ENCODE peak calls at places on chromosome 7, in four cellular contexts. One of them, this sample, is unnamed.

GRCh38 chr7:129950191-129950940 is 2.4 kb downstream of the UBE2H start:
- DNase-seq in fibroblast of the aortic adventitia: peak
- DNase-seq in kidney epithelial cell: no peak
- DNase-seq in esophagus squamous epithelium: no peak
- DNase-seq in this sample: peak

GRCh38 chr7:26910221-26910620 is 45.8 kb upstream of the SKAP2 start:
- DNase-seq in fibroblast of the aortic adventitia: no peak
- DNase-seq in kidney epithelial cell: peak
- DNase-seq in esophagus squamous epithelium: no peak
- DNase-seq in this sample: peak

GRCh38 chr7:150344299-150344698 is 2.9 kb upstream of the RARRES2 start:
- DNase-seq in fibroblast of the aortic adventitia: no peak
- DNase-seq in kidney epithelial cell: no peak
- DNase-seq in esophagus squamous epithelium: no peak
- DNase-seq in this sample: no peak

GRCh38 chr7:29113384-29114102 is 32.8 kb downstream of the CPVL start:
- DNase-seq in fibroblast of the aortic adventitia: peak
- DNase-seq in kidney epithelial cell: peak
- DNase-seq in esophagus squamous epithelium: no peak
- DNase-seq in this sample: peak

GRCh38 chr7:116315293-116315692 is 105.0 kb downstream of the TES start:
- DNase-seq in fibroblast of the aortic adventitia: no peak
- DNase-seq in kidney epithelial cell: peak
- DNase-seq in esophagus squamous epithelium: no peak
- DNase-seq in this sample: peak

GRCh38 chr7:134350682-134351081 is 34.0 kb upstream of the SLC35B4 start:
- DNase-seq in fibroblast of the aortic adventitia: no peak
- DNase-seq in kidney epithelial cell: no peak
- DNase-seq in esophagus squamous epithelium: no peak
- DNase-seq in this sample: no peak

GRCh38 chr7:12770227-12770975 is 83.0 kb downstream of the ARL4A start:
- DNase-seq in fibroblast of the aortic adventitia: peak
- DNase-seq in kidney epithelial cell: no peak
- DNase-seq in esophagus squamous epithelium: no peak
- DNase-seq in this sample: peak

GRCh38 chr7:75601539-75601938 is 109.4 kb downstream of the SPDYE5 start:
- DNase-seq in fibroblast of the aortic adventitia: no peak
- DNase-seq in kidney epithelial cell: no peak
- DNase-seq in esophagus squamous epithelium: no peak
- DNase-seq in this sample: no peak

GRCh38 chr7:23026164-23026563 is 12.2 kb upstream of the HYCC1 start:
- DNase-seq in fibroblast of the aortic adventitia: no peak
- DNase-seq in kidney epithelial cell: no peak
- DNase-seq in esophagus squamous epithelium: no peak
- DNase-seq in this sample: no peak

GRCh38 chr7:74083117-74083876 is at the start of gene LIMK1:
- DNase-seq in fibroblast of the aortic adventitia: peak
- DNase-seq in kidney epithelial cell: no peak
- DNase-seq in esophagus squamous epithelium: no peak
- DNase-seq in this sample: peak

GRCh38 chr7:116232402-116232749 is 22.0 kb downstream of the TES start:
- DNase-seq in fibroblast of the aortic adventitia: peak
- DNase-seq in kidney epithelial cell: no peak
- DNase-seq in esophagus squamous epithelium: no peak
- DNase-seq in this sample: no peak

GRCh38 chr7:151590071-151590800 is 70.5 kb upstream of the RHEB start:
- DNase-seq in fibroblast of the aortic adventitia: no peak
- DNase-seq in kidney epithelial cell: no peak
- DNase-seq in esophagus squamous epithelium: no peak
- DNase-seq in this sample: no peak

GRCh38 chr7:134502463-134502862 is 24.9 kb upstream of the AKR1B10 start:
- DNase-seq in fibroblast of the aortic adventitia: peak
- DNase-seq in kidney epithelial cell: no peak
- DNase-seq in esophagus squamous epithelium: no peak
- DNase-seq in this sample: peak

GRCh38 chr7:143177374-143178119 is 5.7 kb upstream of the TAS2R39 start:
- DNase-seq in fibroblast of the aortic adventitia: no peak
- DNase-seq in kidney epithelial cell: no peak
- DNase-seq in esophagus squamous epithelium: no peak
- DNase-seq in this sample: no peak

GRCh38 chr7:27210441-27211083 is 10.7 kb upstream of the HOXA13 start:
- DNase-seq in fibroblast of the aortic adventitia: peak
- DNase-seq in kidney epithelial cell: no peak
- DNase-seq in esophagus squamous epithelium: no peak
- DNase-seq in this sample: peak

GRCh38 chr7:12139421-12139820 is 71.7 kb upstream of the TMEM106B start:
- DNase-seq in fibroblast of the aortic adventitia: no peak
- DNase-seq in kidney epithelial cell: no peak
- DNase-seq in esophagus squamous epithelium: no peak
- DNase-seq in this sample: peak

GRCh38 chr7:111164442-111164841 is 73.5 kb downstream of the LRRN3 start:
- DNase-seq in fibroblast of the aortic adventitia: no peak
- DNase-seq in kidney epithelial cell: no peak
- DNase-seq in esophagus squamous epithelium: no peak
- DNase-seq in this sample: no peak

GRCh38 chr7:140650367-140650766 is 9.8 kb upstream of the DENND2A start:
- DNase-seq in fibroblast of the aortic adventitia: no peak
- DNase-seq in kidney epithelial cell: no peak
- DNase-seq in esophagus squamous epithelium: no peak
- DNase-seq in this sample: no peak

DNA sequence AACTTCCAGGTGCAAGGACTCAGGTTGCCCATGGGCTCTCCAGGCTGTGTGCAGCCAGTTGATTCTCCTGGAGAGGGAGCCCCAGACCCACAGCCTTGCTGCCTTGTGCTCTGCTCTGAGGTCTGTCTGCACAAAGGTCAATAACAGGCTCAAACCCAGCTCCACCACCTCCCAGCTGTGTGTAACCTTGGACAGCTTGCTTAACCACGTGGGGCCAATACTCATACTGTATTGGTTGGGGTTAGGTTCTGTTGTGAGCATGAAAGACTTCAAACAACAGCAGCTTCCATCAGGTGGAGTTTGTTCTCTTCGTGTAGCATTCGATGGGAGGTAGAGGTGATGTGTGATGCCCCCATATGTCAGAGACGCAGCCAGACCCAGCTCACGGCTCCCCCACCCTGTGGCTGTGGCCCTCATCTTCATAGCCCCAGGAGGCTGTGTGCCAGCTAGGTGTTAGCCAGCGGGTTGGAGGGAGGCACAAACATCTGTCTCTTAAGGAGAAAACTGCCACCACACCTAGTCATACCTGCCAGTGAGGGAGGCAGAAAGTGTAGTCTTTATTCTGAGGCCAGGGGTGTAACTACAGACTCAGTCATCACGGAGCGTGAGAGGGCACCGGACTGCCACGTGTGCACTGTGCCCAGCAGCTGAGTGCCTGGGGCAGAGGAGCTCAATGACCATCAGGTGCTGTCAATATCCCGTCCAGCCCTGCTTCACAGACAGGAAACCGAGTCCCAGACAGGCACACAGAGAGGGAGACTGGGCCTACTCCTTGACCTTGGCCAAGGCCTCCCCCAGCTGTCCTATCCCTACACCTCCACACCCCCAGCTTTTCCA is 8.0 kb upstream of the POLD2 start:
- DNase-seq in fibroblast of the aortic adventitia: no peak
- DNase-seq in kidney epithelial cell: no peak
- DNase-seq in esophagus squamous epithelium: no peak
- DNase-seq in this sample: no peak
- TF ChIP-seq CTCF in fibroblast of the aortic adventitia: peak
- TF ChIP-seq CTCF in kidney epithelial cell: peak
- TF ChIP-seq CTCF in esophagus squamous epithelium: no peak
- TF ChIP-seq CTCF in this sample: peak

DNA sequence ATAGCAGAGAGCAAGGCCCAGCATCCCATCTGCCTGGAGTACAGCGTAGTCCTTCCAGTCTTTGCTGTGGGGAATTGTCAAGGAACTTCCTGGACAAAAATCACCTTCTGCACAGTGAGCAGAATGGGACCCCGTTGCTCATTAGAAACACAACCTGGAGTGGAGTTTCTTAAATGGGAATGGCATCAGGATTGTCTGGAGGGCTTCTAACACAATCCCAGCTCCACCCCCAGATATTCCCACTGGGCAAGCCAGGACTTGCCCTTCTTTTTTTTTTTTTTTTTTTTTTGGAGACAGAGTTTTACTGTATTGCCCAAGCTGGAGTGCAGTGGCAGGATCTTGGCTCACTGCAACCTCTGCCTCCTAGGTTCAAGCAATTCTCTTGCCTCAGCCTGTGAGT is 356.4 kb downstream of the GALNT17 start:
- DNase-seq in fibroblast of the aortic adventitia: peak
- DNase-seq in kidney epithelial cell: no peak
- DNase-seq in esophagus squamous epithelium: no peak
- DNase-seq in this sample: peak
- TF ChIP-seq CTCF in fibroblast of the aortic adventitia: no peak
- TF ChIP-seq CTCF in kidney epithelial cell: no peak
- TF ChIP-seq CTCF in esophagus squamous epithelium: no peak
- TF ChIP-seq CTCF in this sample: no peak

GRCh38 chr7:117718116-117718515 is 155.1 kb downstream of the CTTNBP2 start:
- DNase-seq in fibroblast of the aortic adventitia: no peak
- DNase-seq in kidney epithelial cell: no peak
- DNase-seq in esophagus squamous epithelium: no peak
- DNase-seq in this sample: no peak
- TF ChIP-seq CTCF in fibroblast of the aortic adventitia: no peak
- TF ChIP-seq CTCF in kidney epithelial cell: no peak
- TF ChIP-seq CTCF in esophagus squamous epithelium: no peak
- TF ChIP-seq CTCF in this sample: no peak

GRCh38 chr7:49367072-49367471 is 406.4 kb upstream of the VWC2 start:
- DNase-seq in fibroblast of the aortic adventitia: no peak
- DNase-seq in kidney epithelial cell: no peak
- DNase-seq in esophagus squamous epithelium: no peak
- DNase-seq in this sample: no peak
- TF ChIP-seq CTCF in fibroblast of the aortic adventitia: no peak
- TF ChIP-seq CTCF in kidney epithelial cell: no peak
- TF ChIP-seq CTCF in esophagus squamous epithelium: no peak
- TF ChIP-seq CTCF in this sample: no peak

DNA sequence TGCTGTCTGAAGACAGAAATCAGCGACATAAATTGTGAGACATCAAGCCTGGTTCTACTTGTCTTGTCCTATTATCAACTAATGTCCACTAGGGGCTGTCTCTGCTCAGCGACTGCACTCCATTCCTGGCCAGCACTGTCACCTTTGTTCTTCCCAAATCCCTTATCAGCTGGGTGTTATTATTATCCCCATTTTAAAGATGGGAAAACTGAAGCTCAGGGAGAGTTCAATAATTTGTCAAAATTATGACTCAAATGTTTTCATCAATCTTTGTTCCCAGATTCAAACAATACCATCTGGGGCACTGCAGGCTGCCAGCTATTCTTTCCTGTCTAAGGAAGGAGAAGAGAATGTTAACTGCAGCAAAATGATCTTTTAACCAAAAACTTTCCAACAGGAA is 431.6 kb upstream of the NFE2L3 start:
- DNase-seq in fibroblast of the aortic adventitia: no peak
- DNase-seq in kidney epithelial cell: no peak
- DNase-seq in esophagus squamous epithelium: no peak
- DNase-seq in this sample: no peak
- TF ChIP-seq CTCF in fibroblast of the aortic adventitia: peak
- TF ChIP-seq CTCF in kidney epithelial cell: peak
- TF ChIP-seq CTCF in esophagus squamous epithelium: no peak
- TF ChIP-seq CTCF in this sample: peak

GRCh38 chr7:95191793-95192192 is 132.5 kb downstream of the PON1 start:
- DNase-seq in fibroblast of the aortic adventitia: no peak
- DNase-seq in kidney epithelial cell: no peak
- DNase-seq in esophagus squamous epithelium: no peak
- DNase-seq in this sample: no peak

GRCh38 chr7:95190515-95190914 is 133.8 kb downstream of the PON1 start:
- DNase-seq in fibroblast of the aortic adventitia: peak
- DNase-seq in kidney epithelial cell: no peak
- DNase-seq in esophagus squamous epithelium: no peak
- DNase-seq in this sample: peak
- TF ChIP-seq CTCF in fibroblast of the aortic adventitia: no peak
- TF ChIP-seq CTCF in kidney epithelial cell: peak
- TF ChIP-seq CTCF in esophagus squamous epithelium: no peak
- TF ChIP-seq CTCF in this sample: peak

GRCh38 chr7:50229964-50230363 is 74.6 kb upstream of the IKZF1 start:
- DNase-seq in fibroblast of the aortic adventitia: no peak
- DNase-seq in kidney epithelial cell: no peak
- DNase-seq in esophagus squamous epithelium: no peak
- DNase-seq in this sample: no peak
- TF ChIP-seq CTCF in fibroblast of the aortic adventitia: peak
- TF ChIP-seq CTCF in kidney epithelial cell: peak
- TF ChIP-seq CTCF in esophagus squamous epithelium: no peak
- TF ChIP-seq CTCF in this sample: peak

GRCh38 chr7:24654305-24654704 is 81.1 kb downstream of the PALS2 start:
- DNase-seq in fibroblast of the aortic adventitia: no peak
- DNase-seq in kidney epithelial cell: no peak
- DNase-seq in esophagus squamous epithelium: no peak
- DNase-seq in this sample: no peak
- TF ChIP-seq CTCF in fibroblast of the aortic adventitia: no peak
- TF ChIP-seq CTCF in kidney epithelial cell: no peak
- TF ChIP-seq CTCF in esophagus squamous epithelium: no peak
- TF ChIP-seq CTCF in this sample: no peak

DNA sequence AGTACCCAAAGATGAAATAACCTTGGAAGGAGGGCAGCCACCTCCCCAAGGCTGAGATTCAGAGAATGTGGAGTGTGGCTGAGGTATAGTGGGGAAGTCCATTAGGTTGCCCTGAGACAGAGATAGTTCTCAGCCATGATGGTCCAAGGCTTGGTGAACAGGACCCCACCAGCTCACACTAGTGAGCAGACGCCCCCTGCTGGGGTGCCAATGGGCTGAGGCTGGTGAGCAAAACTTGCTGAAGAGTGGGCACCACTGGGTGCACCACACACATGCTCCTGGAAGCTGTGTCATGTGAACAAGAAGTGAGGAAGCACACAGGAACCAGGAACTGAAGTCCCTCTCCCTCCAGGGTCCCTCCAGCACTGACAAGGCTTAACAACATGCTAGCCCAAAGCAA is 8.9 kb downstream of the FBXL13 start:
- DNase-seq in fibroblast of the aortic adventitia: peak
- DNase-seq in kidney epithelial cell: no peak
- DNase-seq in esophagus squamous epithelium: no peak
- DNase-seq in this sample: peak
- TF ChIP-seq CTCF in fibroblast of the aortic adventitia: peak
- TF ChIP-seq CTCF in kidney epithelial cell: peak
- TF ChIP-seq CTCF in esophagus squamous epithelium: no peak
- TF ChIP-seq CTCF in this sample: peak

DNA sequence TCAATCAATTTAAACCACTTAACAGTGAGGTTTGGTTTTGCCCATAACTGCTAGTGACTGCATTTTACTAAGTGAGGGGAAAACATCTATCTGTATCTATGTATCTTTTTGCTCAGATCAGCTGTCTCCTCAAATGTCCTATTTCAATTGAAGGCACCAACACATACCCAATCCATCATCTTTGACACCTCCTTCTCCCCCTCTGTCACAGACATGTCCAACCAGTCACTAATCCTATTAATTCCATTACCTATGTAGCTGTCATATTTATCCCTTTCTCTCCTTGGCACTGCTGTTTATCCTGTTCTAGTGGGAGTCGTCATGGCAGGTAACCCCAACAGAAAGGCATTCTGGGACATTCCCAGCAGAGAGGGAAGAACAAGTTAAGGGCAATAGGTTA is 975.2 kb upstream of the AUTS2 start:
- DNase-seq in fibroblast of the aortic adventitia: no peak
- DNase-seq in kidney epithelial cell: no peak
- DNase-seq in esophagus squamous epithelium: no peak
- DNase-seq in this sample: no peak
- TF ChIP-seq CTCF in fibroblast of the aortic adventitia: no peak
- TF ChIP-seq CTCF in kidney epithelial cell: no peak
- TF ChIP-seq CTCF in esophagus squamous epithelium: no peak
- TF ChIP-seq CTCF in this sample: no peak